ENCODE peak calls at places on chromosomes 4 and X, in eight cellular contexts. C is GM23248, L is MG63, U is mesenchymal stem cell, E is right lobe of liver, F is fibroblast of lung, R is endodermal cell, A is heart right ventricle. Y is an unnamed sample. For H3K27me3, the result is how much of the 10 kb centered on the place peaks cover.

GRCh38 chr4:122765702-122766352 is 33.3 kb downstream of the BBS12 start:
- DNase-seq in C (peak), L (peak), U (peak), E (no peak), F (peak), R (no peak), A (no peak), Y (no peak)

GRCh38 chr4:148065069-148065468 is 333.2 kb downstream of the ARHGAP10 start:
- DNase-seq in C (peak), L (no peak), U (peak), E (no peak), F (peak), R (no peak), A (no peak), Y (no peak)

GRCh38 chrX:28498658-28499057 is 88.6 kb upstream of the IL1RAPL1 start:
- DNase-seq in C (no peak), L (peak), U (peak), E (no peak), F (peak), R (peak), A (no peak), Y (peak)

GRCh38 chr4:15779336-15779735 is 1.2 kb downstream of the CD38 start:
- DNase-seq in C (peak), L (peak), U (peak), E (peak), F (peak), R (peak), A (peak), Y (peak)

GRCh38 chr4:170875868-170876267 is 786.1 kb upstream of the AADAT start:
- DNase-seq in C (peak), L (no peak), U (no peak), E (no peak), F (no peak), R (no peak), A (no peak), Y (peak)

GRCh38 chrX:48945517-48946348 is 11.7 kb downstream of the OTUD5 start:
- DNase-seq in C (peak), L (peak), U (peak), E (peak), F (peak), R (peak), A (peak), Y (peak)

GRCh38 chr4:176920694-176921093 is 128.0 kb upstream of the VEGFC start:
- DNase-seq in C (peak), L (no peak), U (peak), E (no peak), F (peak), R (no peak), A (no peak), Y (no peak)

GRCh38 chrX:100747090-100747489 is 15.2 kb upstream of the SYTL4 start:
- DNase-seq in C (no peak), L (no peak), U (no peak), E (no peak), F (no peak), R (no peak), A (no peak), Y (no peak)

GRCh38 chr4:10074767-10075105 is 41.9 kb downstream of the WDR1 start:
- DNase-seq in C (peak), L (peak), U (peak), E (no peak), F (peak), R (peak), A (no peak), Y (peak)

GRCh38 chrX:54288277-54288676 is 69.6 kb downstream of the WNK3 start:
- DNase-seq in C (peak), L (no peak), U (peak), E (no peak), F (no peak), R (no peak), A (no peak), Y (no peak)

GRCh38 chr4:78324625-78325024 is 226.9 kb upstream of the ANXA3 start:
- DNase-seq in C (no peak), L (no peak), U (no peak), E (no peak), F (no peak), R (no peak), A (no peak), Y (no peak)

GRCh38 chrX:15468036-15468435 is 25.1 kb downstream of the PIR start:
- DNase-seq in C (peak), L (peak), U (peak), E (no peak), F (peak), R (peak), A (no peak), Y (peak)

GRCh38 chr4:149050840-149051239 is 608.6 kb upstream of the NR3C2 start:
- DNase-seq in C (no peak), L (no peak), U (no peak), E (no peak), F (no peak), R (peak), A (no peak), Y (no peak)

GRCh38 chr4:74311696-74312313 is 3.5 kb downstream of the EPGN start:
- DNase-seq in C (peak), L (no peak), U (peak), E (no peak), F (peak), R (no peak), A (peak), Y (no peak)

DNA sequence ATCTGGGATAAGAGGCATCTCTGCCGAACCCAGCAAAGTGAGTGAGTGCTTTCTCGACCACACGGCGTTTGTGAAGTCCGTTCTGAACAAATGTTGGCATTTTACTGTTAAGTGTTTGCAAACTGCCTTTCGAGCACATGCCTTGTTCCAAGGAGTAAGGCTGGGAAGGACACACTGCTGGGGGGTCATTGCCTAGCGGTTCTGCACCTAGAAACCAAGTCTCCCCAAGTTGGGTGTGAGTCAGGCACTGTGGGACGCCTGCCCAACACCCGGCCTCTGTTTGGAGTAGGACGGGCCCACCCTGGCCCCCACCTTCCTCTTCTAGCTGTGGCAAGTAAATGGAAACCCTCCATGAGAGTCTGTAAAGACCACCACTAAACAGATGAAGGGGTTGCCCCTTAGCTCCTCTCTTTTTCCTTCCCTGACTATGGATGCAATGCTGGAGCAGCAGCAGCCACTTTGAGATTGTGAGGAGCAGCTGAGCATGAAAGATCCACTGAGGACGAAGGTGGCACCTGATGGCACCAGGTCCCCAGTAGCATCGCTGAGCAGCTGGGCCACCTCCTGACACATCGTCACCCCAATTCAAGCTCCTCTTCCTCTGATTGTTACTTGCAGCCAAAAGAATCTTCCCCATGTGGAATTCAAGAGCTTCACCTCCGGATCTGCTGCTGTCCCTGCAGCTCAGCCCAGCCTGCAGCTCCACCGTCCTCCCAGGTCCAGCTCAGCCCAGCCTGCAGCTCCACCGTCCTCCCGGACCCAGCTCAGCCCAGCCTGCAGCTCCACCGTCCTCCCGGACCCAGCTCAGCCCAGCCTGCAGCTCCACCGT is 6.3 kb downstream of the CPLX1 start:
- DNase-seq in C (no peak), L (no peak), U (no peak), E (no peak), F (no peak), R (peak), A (no peak), Y (no peak)
- H3K27me3 ChIP-seq in C (under half), L (under half), U (half or more), E (under half), F (under half), R (half or more), A (half or more), Y (under half)

DNA sequence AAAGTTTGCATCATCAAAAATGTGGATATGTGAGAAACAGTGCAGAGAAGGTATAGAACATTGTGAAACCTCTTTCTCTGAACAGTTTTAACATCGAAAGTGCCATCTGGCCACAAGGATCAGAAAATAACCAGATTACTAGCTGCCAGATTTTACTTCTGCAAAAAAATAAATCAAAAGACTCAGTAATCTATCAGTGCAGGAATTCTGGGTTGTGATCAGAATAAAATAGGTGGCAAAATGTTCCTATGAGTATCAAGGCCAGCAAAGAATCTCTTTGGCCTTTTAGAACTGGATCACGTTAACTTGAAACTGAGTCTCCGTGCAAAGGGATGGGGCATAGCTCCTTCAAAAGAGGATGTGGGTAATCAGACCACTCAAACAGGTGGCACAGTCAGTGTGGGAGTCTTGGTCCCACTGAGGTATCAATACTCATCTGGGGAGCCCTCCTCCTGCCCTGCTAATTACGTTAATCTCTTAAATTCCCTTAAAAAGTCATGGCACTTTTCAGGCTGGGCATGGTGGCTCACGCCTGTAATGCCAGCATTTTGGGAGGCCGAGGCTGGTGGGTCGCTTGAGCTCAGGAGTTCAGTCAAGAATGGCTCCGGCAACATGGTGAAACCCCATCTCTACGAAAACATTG is 26.7 kb upstream of the RBM47 start:
- DNase-seq in C (no peak), L (no peak), U (no peak), E (no peak), F (no peak), R (no peak), A (no peak), Y (no peak)
- H3K4me3 ChIP-seq in C (no peak), L (no peak), U (no peak), E (no peak), F (no peak), R (no peak), A (no peak), Y (no peak)

DNA sequence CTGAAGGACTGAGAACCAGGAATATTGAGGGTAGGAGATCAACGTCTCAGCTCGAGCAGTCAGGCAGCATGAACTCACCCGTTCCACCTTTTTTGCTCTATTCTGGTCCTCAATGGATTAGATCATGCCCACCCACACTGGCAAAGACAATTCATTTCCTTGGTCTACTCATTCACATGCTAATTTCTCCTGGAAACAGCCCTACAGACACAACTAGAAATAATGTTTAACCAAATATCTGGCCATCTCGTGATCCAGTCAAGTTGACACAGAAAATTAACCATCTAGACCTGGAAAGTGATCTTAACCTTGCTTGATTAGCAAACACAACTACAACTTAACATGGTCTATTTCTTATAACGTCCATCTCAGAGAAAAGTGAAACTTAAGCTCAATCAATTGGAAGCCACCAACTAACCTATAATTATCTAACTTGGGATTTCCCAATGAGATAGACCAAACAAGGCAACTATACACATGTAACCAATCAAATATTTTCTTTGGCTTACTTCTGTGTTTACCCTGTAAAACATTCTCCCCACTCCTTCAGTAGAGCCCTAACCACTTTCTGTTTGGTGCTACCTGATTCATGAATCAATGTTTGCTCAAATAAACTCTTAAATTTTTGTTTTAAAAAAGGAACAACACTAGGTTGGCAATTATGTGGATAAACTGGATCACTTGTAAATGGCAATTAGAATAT is 69.7 kb upstream of the MAMLD1 start:
- DNase-seq in C (no peak), L (no peak), U (no peak), E (no peak), F (no peak), R (no peak), A (no peak), Y (no peak)
- H3K27me3 ChIP-seq in C (under half), L (under half), U (under half), E (under half), F (under half), R (under half), A (under half), Y (under half)

DNA sequence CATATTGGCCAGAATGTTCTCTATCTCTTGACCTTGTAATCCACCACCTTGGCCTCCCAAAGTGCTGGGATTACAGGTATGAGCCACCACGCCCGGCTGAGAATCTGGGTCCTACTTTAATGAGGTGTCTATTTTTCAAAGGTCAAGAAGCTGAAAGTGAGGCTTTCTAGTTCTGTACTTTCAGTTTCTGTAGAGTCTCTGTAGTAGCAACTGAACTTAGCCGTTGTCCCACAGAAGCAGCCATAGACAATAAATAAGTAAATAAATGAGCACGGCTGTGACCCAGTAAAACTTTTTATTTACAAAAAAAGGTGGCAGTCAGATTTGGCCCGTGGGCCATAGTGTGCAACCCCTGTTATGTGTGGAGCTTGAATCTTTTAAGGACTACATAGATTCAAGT is 92.0 kb downstream of the FNIP2 start:
- DNase-seq in C (no peak), L (no peak), U (no peak), E (no peak), F (no peak), R (no peak), A (no peak), Y (no peak)
- H3K4me3 ChIP-seq in C (no peak), L (no peak), U (no peak), E (no peak), F (no peak), R (no peak), A (no peak), Y (no peak)

GRCh38 chrX:74520291-74520690 is 94.1 kb downstream of the RLIM start:
- DNase-seq in C (peak), L (no peak), U (no peak), E (no peak), F (no peak), R (no peak), A (no peak), Y (no peak)
- H3K27me3 ChIP-seq in C (under half), L (under half), U (under half), E (under half), F (under half), R (under half), A (under half), Y (under half)

GRCh38 chrX:53074987-53075386 is 7.2 kb upstream of the TSPYL2 start:
- DNase-seq in C (no peak), L (no peak), U (no peak), E (no peak), F (no peak), R (no peak), A (no peak), Y (no peak)

GRCh38 chrX:53073115-53073581 is 9.0 kb upstream of the TSPYL2 start:
- DNase-seq in C (no peak), L (no peak), U (no peak), E (no peak), F (no peak), R (peak), A (no peak), Y (no peak)

GRCh38 chrX:53071604-53072417 is 10.4 kb upstream of the TSPYL2 start:
- DNase-seq in C (peak), L (peak), U (peak), E (peak), F (peak), R (peak), A (peak), Y (peak)

GRCh38 chrX:53071064-53071463 is 11.1 kb upstream of the TSPYL2 start:
- DNase-seq in C (no peak), L (no peak), U (no peak), E (no peak), F (no peak), R (peak), A (no peak), Y (no peak)

DNA sequence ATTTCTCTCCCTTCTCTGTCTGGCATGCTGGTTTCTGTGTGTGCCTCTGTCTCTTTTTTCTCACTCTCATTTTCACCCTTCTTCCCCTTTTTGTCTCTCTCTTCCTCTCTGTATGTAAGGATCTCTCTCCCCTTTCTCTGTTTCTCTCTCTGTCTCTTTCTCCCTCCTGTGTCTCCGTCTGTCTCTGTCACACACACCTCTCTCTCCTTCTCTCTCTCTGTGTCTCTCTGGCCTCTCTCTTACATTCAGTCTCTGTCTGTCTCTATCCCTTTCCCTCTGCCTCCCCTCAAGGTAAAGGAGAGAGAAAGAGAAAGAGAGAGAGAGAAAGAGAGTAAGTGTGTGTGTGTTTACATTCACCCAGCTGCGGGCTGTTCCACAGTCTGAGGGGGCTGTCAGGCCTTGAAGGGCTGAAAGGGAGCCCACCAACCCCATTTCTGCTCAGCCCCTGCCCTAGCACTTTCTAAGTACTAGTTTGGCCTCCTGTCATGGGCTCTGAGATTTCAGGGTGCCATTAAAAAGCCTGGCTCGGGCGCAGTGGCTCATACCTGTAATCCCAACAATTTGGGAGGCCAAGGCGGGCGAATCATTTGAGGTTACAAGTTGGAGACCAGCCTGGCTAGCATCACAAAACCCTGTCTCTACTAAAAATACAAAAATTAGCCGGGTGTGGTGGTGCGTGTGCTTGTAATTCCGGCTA is 9.6 kb upstream of the TSPYL2 start:
- DNase-seq in C (no peak), L (no peak), U (no peak), E (no peak), F (no peak), R (peak), A (no peak), Y (no peak)
- H3K4me3 ChIP-seq in C (no peak), L (no peak), U (no peak), E (no peak), F (no peak), R (peak), A (no peak), Y (no peak)

GRCh38 chr4:43243433-43244116 is 351.1 kb downstream of the GRXCR1 start:
- DNase-seq in C (no peak), L (no peak), U (no peak), E (no peak), F (no peak), R (no peak), A (no peak), Y (no peak)
- H3K27me3 ChIP-seq in C (under half), L (under half), U (under half), E (under half), F (under half), R (under half), A (under half), Y (under half)

GRCh38 chr4:84917869-84918600 is 48.5 kb downstream of the WDFY3 start:
- DNase-seq in C (peak), L (no peak), U (no peak), E (no peak), F (no peak), R (no peak), A (no peak), Y (no peak)
- H3K4me3 ChIP-seq in C (no peak), L (no peak), U (no peak), E (no peak), F (no peak), R (no peak), A (no peak), Y (no peak)

Y was measured in H7.